ENCODE peak calls at places on chromosomes 5 and 9, in six cellular contexts. One of them, this sample, is unnamed.

GRCh38 chr5:172459396-172460165 is 5.3 kb upstream of the SH3PXD2B start:
- DNase-seq in activated CD4-positive, alpha-beta T cell treated with anti-CD3 and anti-CD28 coated beads for 48 hours: no peak
- DNase-seq in globus pallidus: no peak
- DNase-seq in T-cell: no peak
- DNase-seq in skeletal muscle cell: no peak
- DNase-seq in PC-3: no peak
- DNase-seq in this sample: no peak

GRCh38 chr9:125782718-125783117 is 35.5 kb downstream of the PBX3 start:
- DNase-seq in activated CD4-positive, alpha-beta T cell treated with anti-CD3 and anti-CD28 coated beads for 48 hours: no peak
- DNase-seq in globus pallidus: no peak
- DNase-seq in T-cell: no peak
- DNase-seq in skeletal muscle cell: no peak
- DNase-seq in PC-3: no peak
- DNase-seq in this sample: no peak

GRCh38 chr9:129863059-129863690 is 27.9 kb downstream of the USP20 start:
- DNase-seq in activated CD4-positive, alpha-beta T cell treated with anti-CD3 and anti-CD28 coated beads for 48 hours: peak
- DNase-seq in globus pallidus: no peak
- DNase-seq in T-cell: peak
- DNase-seq in skeletal muscle cell: peak
- DNase-seq in PC-3: no peak
- DNase-seq in this sample: peak

GRCh38 chr9:8486095-8486494 is 686.5 kb upstream of the DMAC1 start:
- DNase-seq in activated CD4-positive, alpha-beta T cell treated with anti-CD3 and anti-CD28 coated beads for 48 hours: peak
- DNase-seq in globus pallidus: peak
- DNase-seq in T-cell: no peak
- DNase-seq in skeletal muscle cell: no peak
- DNase-seq in PC-3: no peak
- DNase-seq in this sample: no peak

GRCh38 chr5:41286165-41286564 is 72.8 kb upstream of the C6 start:
- DNase-seq in activated CD4-positive, alpha-beta T cell treated with anti-CD3 and anti-CD28 coated beads for 48 hours: no peak
- DNase-seq in globus pallidus: no peak
- DNase-seq in T-cell: no peak
- DNase-seq in skeletal muscle cell: no peak
- DNase-seq in PC-3: no peak
- DNase-seq in this sample: no peak

GRCh38 chr9:95157491-95158151 is 159.9 kb downstream of the FANCC start:
- DNase-seq in activated CD4-positive, alpha-beta T cell treated with anti-CD3 and anti-CD28 coated beads for 48 hours: no peak
- DNase-seq in globus pallidus: no peak
- DNase-seq in T-cell: no peak
- DNase-seq in skeletal muscle cell: peak
- DNase-seq in PC-3: peak
- DNase-seq in this sample: no peak

GRCh38 chr9:36922548-36922947 is 111.5 kb downstream of the PAX5 start:
- DNase-seq in activated CD4-positive, alpha-beta T cell treated with anti-CD3 and anti-CD28 coated beads for 48 hours: no peak
- DNase-seq in globus pallidus: no peak
- DNase-seq in T-cell: no peak
- DNase-seq in skeletal muscle cell: no peak
- DNase-seq in PC-3: peak
- DNase-seq in this sample: no peak

GRCh38 chr9:113011911-113012381 is at the start of gene ZNF883:
- DNase-seq in activated CD4-positive, alpha-beta T cell treated with anti-CD3 and anti-CD28 coated beads for 48 hours: peak
- DNase-seq in globus pallidus: peak
- DNase-seq in T-cell: peak
- DNase-seq in skeletal muscle cell: peak
- DNase-seq in PC-3: no peak
- DNase-seq in this sample: peak

GRCh38 chr5:73008831-73009230 is 53.0 kb downstream of the FCHO2 start:
- DNase-seq in activated CD4-positive, alpha-beta T cell treated with anti-CD3 and anti-CD28 coated beads for 48 hours: no peak
- DNase-seq in globus pallidus: no peak
- DNase-seq in T-cell: no peak
- DNase-seq in skeletal muscle cell: no peak
- DNase-seq in PC-3: no peak
- DNase-seq in this sample: no peak

GRCh38 chr5:175560011-175560410 is 81.7 kb downstream of the SFXN1 start:
- DNase-seq in activated CD4-positive, alpha-beta T cell treated with anti-CD3 and anti-CD28 coated beads for 48 hours: no peak
- DNase-seq in globus pallidus: no peak
- DNase-seq in T-cell: no peak
- DNase-seq in skeletal muscle cell: no peak
- DNase-seq in PC-3: no peak
- DNase-seq in this sample: no peak

GRCh38 chr9:978117-978830 is 1.8 kb downstream of the DMRT3 start:
- DNase-seq in activated CD4-positive, alpha-beta T cell treated with anti-CD3 and anti-CD28 coated beads for 48 hours: no peak
- DNase-seq in globus pallidus: no peak
- DNase-seq in T-cell: no peak
- DNase-seq in skeletal muscle cell: no peak
- DNase-seq in PC-3: no peak
- DNase-seq in this sample: no peak

GRCh38 chr5:54904425-54904824 is 81.0 kb downstream of the ESM1 start:
- DNase-seq in activated CD4-positive, alpha-beta T cell treated with anti-CD3 and anti-CD28 coated beads for 48 hours: no peak
- DNase-seq in globus pallidus: no peak
- DNase-seq in T-cell: no peak
- DNase-seq in skeletal muscle cell: no peak
- DNase-seq in PC-3: peak
- DNase-seq in this sample: no peak

GRCh38 chr5:76622973-76623596 is at the start of gene F2RL2:
- DNase-seq in activated CD4-positive, alpha-beta T cell treated with anti-CD3 and anti-CD28 coated beads for 48 hours: no peak
- DNase-seq in globus pallidus: no peak
- DNase-seq in T-cell: no peak
- DNase-seq in skeletal muscle cell: peak
- DNase-seq in PC-3: peak
- DNase-seq in this sample: no peak

GRCh38 chr5:181043285-181044092 is 3.4 kb downstream of the BTNL9 start:
- DNase-seq in activated CD4-positive, alpha-beta T cell treated with anti-CD3 and anti-CD28 coated beads for 48 hours: no peak
- DNase-seq in globus pallidus: no peak
- DNase-seq in T-cell: no peak
- DNase-seq in skeletal muscle cell: no peak
- DNase-seq in PC-3: peak
- DNase-seq in this sample: no peak

GRCh38 chr5:23506329-23507236 is 826 bp upstream of the PRDM9 start:
- DNase-seq in activated CD4-positive, alpha-beta T cell treated with anti-CD3 and anti-CD28 coated beads for 48 hours: no peak
- DNase-seq in globus pallidus: no peak
- DNase-seq in T-cell: no peak
- DNase-seq in skeletal muscle cell: no peak
- DNase-seq in PC-3: peak
- DNase-seq in this sample: no peak

GRCh38 chr5:165185726-165186125 is 1680.3 kb downstream of the MAT2B start:
- DNase-seq in activated CD4-positive, alpha-beta T cell treated with anti-CD3 and anti-CD28 coated beads for 48 hours: no peak
- DNase-seq in globus pallidus: no peak
- DNase-seq in T-cell: no peak
- DNase-seq in skeletal muscle cell: no peak
- DNase-seq in PC-3: no peak
- DNase-seq in this sample: no peak

GRCh38 chr5:158414780-158415179 is 555.8 kb upstream of the CLINT1 start:
- DNase-seq in activated CD4-positive, alpha-beta T cell treated with anti-CD3 and anti-CD28 coated beads for 48 hours: no peak
- DNase-seq in globus pallidus: peak
- DNase-seq in T-cell: no peak
- DNase-seq in skeletal muscle cell: no peak
- DNase-seq in PC-3: peak
- DNase-seq in this sample: no peak

GRCh38 chr5:72067682-72068470 is 39.4 kb upstream of the MAP1B start:
- DNase-seq in activated CD4-positive, alpha-beta T cell treated with anti-CD3 and anti-CD28 coated beads for 48 hours: no peak
- DNase-seq in globus pallidus: no peak
- DNase-seq in T-cell: no peak
- DNase-seq in skeletal muscle cell: peak
- DNase-seq in PC-3: peak
- DNase-seq in this sample: no peak

GRCh38 chr9:113233146-113233545 is 11.8 kb downstream of the SLC31A1 start:
- DNase-seq in activated CD4-positive, alpha-beta T cell treated with anti-CD3 and anti-CD28 coated beads for 48 hours: no peak
- DNase-seq in globus pallidus: no peak
- DNase-seq in T-cell: no peak
- DNase-seq in skeletal muscle cell: no peak
- DNase-seq in PC-3: no peak
- DNase-seq in this sample: no peak

GRCh38 chr9:94648191-94648590 is 8.9 kb upstream of the FBP1 start:
- DNase-seq in activated CD4-positive, alpha-beta T cell treated with anti-CD3 and anti-CD28 coated beads for 48 hours: no peak
- DNase-seq in globus pallidus: no peak
- DNase-seq in T-cell: no peak
- DNase-seq in skeletal muscle cell: no peak
- DNase-seq in PC-3: peak
- DNase-seq in this sample: no peak

GRCh38 chr9:114790521-114790920 is 15.3 kb downstream of the TNFSF15 start:
- DNase-seq in activated CD4-positive, alpha-beta T cell treated with anti-CD3 and anti-CD28 coated beads for 48 hours: no peak
- DNase-seq in globus pallidus: no peak
- DNase-seq in T-cell: no peak
- DNase-seq in skeletal muscle cell: no peak
- DNase-seq in PC-3: no peak
- DNase-seq in this sample: no peak

GRCh38 chr5:35876454-35876853 is 19.8 kb downstream of the IL7R start:
- DNase-seq in activated CD4-positive, alpha-beta T cell treated with anti-CD3 and anti-CD28 coated beads for 48 hours: no peak
- DNase-seq in globus pallidus: no peak
- DNase-seq in T-cell: no peak
- DNase-seq in skeletal muscle cell: no peak
- DNase-seq in PC-3: peak
- DNase-seq in this sample: no peak

GRCh38 chr5:179139111-179139935 is 79.2 kb downstream of the ZNF354C start:
- DNase-seq in activated CD4-positive, alpha-beta T cell treated with anti-CD3 and anti-CD28 coated beads for 48 hours: no peak
- DNase-seq in globus pallidus: no peak
- DNase-seq in T-cell: no peak
- DNase-seq in skeletal muscle cell: no peak
- DNase-seq in PC-3: no peak
- DNase-seq in this sample: no peak

GRCh38 chr5:169705322-169705721 is 68.2 kb downstream of the DOCK2 start:
- DNase-seq in activated CD4-positive, alpha-beta T cell treated with anti-CD3 and anti-CD28 coated beads for 48 hours: no peak
- DNase-seq in globus pallidus: no peak
- DNase-seq in T-cell: no peak
- DNase-seq in skeletal muscle cell: no peak
- DNase-seq in PC-3: no peak
- DNase-seq in this sample: no peak

GRCh38 chr9:136204838-136205706 is at the start of gene LHX3:
- DNase-seq in activated CD4-positive, alpha-beta T cell treated with anti-CD3 and anti-CD28 coated beads for 48 hours: no peak
- DNase-seq in globus pallidus: no peak
- DNase-seq in T-cell: peak
- DNase-seq in skeletal muscle cell: no peak
- DNase-seq in PC-3: no peak
- DNase-seq in this sample: no peak

GRCh38 chr5:5011151-5011550 is 129.0 kb upstream of the ADAMTS16 start:
- DNase-seq in activated CD4-positive, alpha-beta T cell treated with anti-CD3 and anti-CD28 coated beads for 48 hours: no peak
- DNase-seq in globus pallidus: no peak
- DNase-seq in T-cell: no peak
- DNase-seq in skeletal muscle cell: no peak
- DNase-seq in PC-3: no peak
- DNase-seq in this sample: no peak

GRCh38 chr5:77224672-77225355 is 14.3 kb downstream of the PDE8B start:
- DNase-seq in activated CD4-positive, alpha-beta T cell treated with anti-CD3 and anti-CD28 coated beads for 48 hours: no peak
- DNase-seq in globus pallidus: no peak
- DNase-seq in T-cell: no peak
- DNase-seq in skeletal muscle cell: no peak
- DNase-seq in PC-3: peak
- DNase-seq in this sample: no peak

GRCh38 chr5:34007116-34007674 is 655 bp downstream of the AMACR start:
- DNase-seq in activated CD4-positive, alpha-beta T cell treated with anti-CD3 and anti-CD28 coated beads for 48 hours: no peak
- DNase-seq in globus pallidus: peak
- DNase-seq in T-cell: no peak
- DNase-seq in skeletal muscle cell: no peak
- DNase-seq in PC-3: no peak
- DNase-seq in this sample: no peak

GRCh38 chr5:156595132-156595787 is 254.8 kb upstream of the PPP1R2B start:
- DNase-seq in activated CD4-positive, alpha-beta T cell treated with anti-CD3 and anti-CD28 coated beads for 48 hours: no peak
- DNase-seq in globus pallidus: no peak
- DNase-seq in T-cell: no peak
- DNase-seq in skeletal muscle cell: peak
- DNase-seq in PC-3: no peak
- DNase-seq in this sample: no peak

GRCh38 chr5:98750693-98751092 is 22.8 kb upstream of the RGMB start:
- DNase-seq in activated CD4-positive, alpha-beta T cell treated with anti-CD3 and anti-CD28 coated beads for 48 hours: no peak
- DNase-seq in globus pallidus: no peak
- DNase-seq in T-cell: no peak
- DNase-seq in skeletal muscle cell: no peak
- DNase-seq in PC-3: peak
- DNase-seq in this sample: no peak

GRCh38 chr5:34715711-34716110 is 59.6 kb downstream of the RAI14 start:
- DNase-seq in activated CD4-positive, alpha-beta T cell treated with anti-CD3 and anti-CD28 coated beads for 48 hours: no peak
- DNase-seq in globus pallidus: no peak
- DNase-seq in T-cell: no peak
- DNase-seq in skeletal muscle cell: no peak
- DNase-seq in PC-3: peak
- DNase-seq in this sample: no peak

GRCh38 chr5:145925353-145925752 is 11.0 kb upstream of the SH3RF2 start:
- DNase-seq in activated CD4-positive, alpha-beta T cell treated with anti-CD3 and anti-CD28 coated beads for 48 hours: no peak
- DNase-seq in globus pallidus: no peak
- DNase-seq in T-cell: no peak
- DNase-seq in skeletal muscle cell: peak
- DNase-seq in PC-3: peak
- DNase-seq in this sample: no peak

GRCh38 chr5:137264573-137264972 is 234.6 kb downstream of the SPOCK1 start:
- DNase-seq in activated CD4-positive, alpha-beta T cell treated with anti-CD3 and anti-CD28 coated beads for 48 hours: no peak
- DNase-seq in globus pallidus: no peak
- DNase-seq in T-cell: no peak
- DNase-seq in skeletal muscle cell: peak
- DNase-seq in PC-3: no peak
- DNase-seq in this sample: no peak

GRCh38 chr5:43569236-43569635 is 12.4 kb upstream of the PAIP1 start:
- DNase-seq in activated CD4-positive, alpha-beta T cell treated with anti-CD3 and anti-CD28 coated beads for 48 hours: no peak
- DNase-seq in globus pallidus: no peak
- DNase-seq in T-cell: no peak
- DNase-seq in skeletal muscle cell: no peak
- DNase-seq in PC-3: no peak
- DNase-seq in this sample: no peak

GRCh38 chr5:108167174-108167573 is 214.7 kb downstream of the FBXL17 start:
- DNase-seq in activated CD4-positive, alpha-beta T cell treated with anti-CD3 and anti-CD28 coated beads for 48 hours: no peak
- DNase-seq in globus pallidus: no peak
- DNase-seq in T-cell: no peak
- DNase-seq in skeletal muscle cell: no peak
- DNase-seq in PC-3: peak
- DNase-seq in this sample: no peak